ENCODE peak calls at places on chromosomes 12 and 14, in ten cellular contexts. One of them, this sample, is unnamed.
A peak's percentile ranks its signal among the peaks of the same experiment; 100 is the strongest.

GRCh38 chr12:105567061-105567460 is 236.6 kb downstream of the C12orf75 start:
- DNase-seq in adrenal gland: no peak
- DNase-seq in BJ: no peak
- DNase-seq in AG10803: no peak
- DNase-seq in fibroblast of pulmonary artery: no peak
- DNase-seq in CD8-positive, alpha-beta T cell: no peak
- DNase-seq in nephron progenitor cell: no peak
- DNase-seq in Panc1: no peak
- DNase-seq in testis: no peak
- DNase-seq in left lung: no peak
- DNase-seq in this sample: no peak

GRCh38 chr12:64757778-64758177 is 1.4 kb downstream of the GNS start:
- DNase-seq in adrenal gland: peak; percentile 21
- DNase-seq in BJ: no peak
- DNase-seq in AG10803: no peak
- DNase-seq in fibroblast of pulmonary artery: no peak
- DNase-seq in CD8-positive, alpha-beta T cell: no peak
- DNase-seq in nephron progenitor cell: no peak
- DNase-seq in Panc1: no peak
- DNase-seq in testis: no peak
- DNase-seq in left lung: no peak
- DNase-seq in this sample: no peak

GRCh38 chr14:70281938-70282337 is 77.5 kb downstream of the COX16 start:
- DNase-seq in adrenal gland: no peak
- DNase-seq in BJ: no peak
- DNase-seq in AG10803: no peak
- DNase-seq in fibroblast of pulmonary artery: no peak
- DNase-seq in CD8-positive, alpha-beta T cell: no peak
- DNase-seq in nephron progenitor cell: no peak
- DNase-seq in Panc1: no peak
- DNase-seq in testis: no peak
- DNase-seq in left lung: no peak
- DNase-seq in this sample: no peak

GRCh38 chr12:72057330-72057911 is 118.8 kb downstream of the TPH2 start:
- DNase-seq in adrenal gland: no peak
- DNase-seq in BJ: peak; percentile 1
- DNase-seq in AG10803: no peak
- DNase-seq in fibroblast of pulmonary artery: peak; percentile 13
- DNase-seq in CD8-positive, alpha-beta T cell: no peak
- DNase-seq in nephron progenitor cell: no peak
- DNase-seq in Panc1: no peak
- DNase-seq in testis: peak; percentile 31
- DNase-seq in left lung: no peak
- DNase-seq in this sample: no peak

GRCh38 chr12:54338682-54339296 is 13.9 kb downstream of the COPZ1 start:
- DNase-seq in adrenal gland: no peak
- DNase-seq in BJ: no peak
- DNase-seq in AG10803: peak; percentile 73
- DNase-seq in fibroblast of pulmonary artery: peak; percentile 62
- DNase-seq in CD8-positive, alpha-beta T cell: no peak
- DNase-seq in nephron progenitor cell: no peak
- DNase-seq in Panc1: no peak
- DNase-seq in testis: no peak
- DNase-seq in left lung: no peak
- DNase-seq in this sample: no peak

GRCh38 chr12:89833337-89834252 is 125.0 kb upstream of the ATP2B1 start:
- DNase-seq in adrenal gland: no peak
- DNase-seq in BJ: peak; percentile 19
- DNase-seq in AG10803: peak; percentile 83
- DNase-seq in fibroblast of pulmonary artery: no peak
- DNase-seq in CD8-positive, alpha-beta T cell: no peak
- DNase-seq in nephron progenitor cell: no peak
- DNase-seq in Panc1: no peak
- DNase-seq in testis: no peak
- DNase-seq in left lung: no peak
- DNase-seq in this sample: no peak

GRCh38 chr12:47419500-47419899 is 286.3 kb downstream of the RPAP3 start:
- DNase-seq in adrenal gland: no peak
- DNase-seq in BJ: no peak
- DNase-seq in AG10803: peak; percentile 26
- DNase-seq in fibroblast of pulmonary artery: no peak
- DNase-seq in CD8-positive, alpha-beta T cell: no peak
- DNase-seq in nephron progenitor cell: no peak
- DNase-seq in Panc1: no peak
- DNase-seq in testis: no peak
- DNase-seq in left lung: no peak
- DNase-seq in this sample: no peak

GRCh38 chr12:99009654-99010296 is 364.7 kb downstream of the APAF1 start:
- DNase-seq in adrenal gland: no peak
- DNase-seq in BJ: no peak
- DNase-seq in AG10803: no peak
- DNase-seq in fibroblast of pulmonary artery: peak; percentile 6
- DNase-seq in CD8-positive, alpha-beta T cell: no peak
- DNase-seq in nephron progenitor cell: no peak
- DNase-seq in Panc1: no peak
- DNase-seq in testis: no peak
- DNase-seq in left lung: no peak
- DNase-seq in this sample: no peak

GRCh38 chr14:103460415-103460814 is 62.2 kb downstream of the CKB start:
- DNase-seq in adrenal gland: no peak
- DNase-seq in BJ: no peak
- DNase-seq in AG10803: no peak
- DNase-seq in fibroblast of pulmonary artery: no peak
- DNase-seq in CD8-positive, alpha-beta T cell: no peak
- DNase-seq in nephron progenitor cell: no peak
- DNase-seq in Panc1: no peak
- DNase-seq in testis: no peak
- DNase-seq in left lung: no peak
- DNase-seq in this sample: no peak

GRCh38 chr14:31070431-31070830 is 44.3 kb upstream of the STRN3 start:
- DNase-seq in adrenal gland: no peak
- DNase-seq in BJ: peak; percentile 85
- DNase-seq in AG10803: peak; percentile 98
- DNase-seq in fibroblast of pulmonary artery: peak; percentile 94
- DNase-seq in CD8-positive, alpha-beta T cell: no peak
- DNase-seq in nephron progenitor cell: no peak
- DNase-seq in Panc1: no peak
- DNase-seq in testis: no peak
- DNase-seq in left lung: no peak
- DNase-seq in this sample: no peak

GRCh38 chr12:47808574-47809380 is 10.9 kb downstream of the HDAC7 start:
- DNase-seq in adrenal gland: no peak
- DNase-seq in BJ: no peak
- DNase-seq in AG10803: no peak
- DNase-seq in fibroblast of pulmonary artery: no peak
- DNase-seq in CD8-positive, alpha-beta T cell: peak; percentile 40
- DNase-seq in nephron progenitor cell: no peak
- DNase-seq in Panc1: no peak
- DNase-seq in testis: no peak
- DNase-seq in left lung: peak; percentile 58
- DNase-seq in this sample: no peak

GRCh38 chr12:95117178-95117599 is 43.8 kb upstream of the NR2C1 start:
- DNase-seq in adrenal gland: peak; percentile 83
- DNase-seq in BJ: no peak
- DNase-seq in AG10803: peak; percentile 78
- DNase-seq in fibroblast of pulmonary artery: peak; percentile 85
- DNase-seq in CD8-positive, alpha-beta T cell: peak; percentile 34
- DNase-seq in nephron progenitor cell: peak; percentile 51
- DNase-seq in Panc1: no peak
- DNase-seq in testis: peak; percentile 87
- DNase-seq in left lung: peak; percentile 51
- DNase-seq in this sample: no peak

GRCh38 chr14:85731198-85731597 is 201.3 kb downstream of the FLRT2 start:
- DNase-seq in adrenal gland: peak; percentile 1
- DNase-seq in BJ: peak; percentile 23
- DNase-seq in AG10803: peak; percentile 84
- DNase-seq in fibroblast of pulmonary artery: peak; percentile 62
- DNase-seq in CD8-positive, alpha-beta T cell: no peak
- DNase-seq in nephron progenitor cell: no peak
- DNase-seq in Panc1: no peak
- DNase-seq in testis: no peak
- DNase-seq in left lung: peak; percentile 48
- DNase-seq in this sample: no peak

GRCh38 chr12:26461799-26462198 is 266.4 kb downstream of the SSPN start:
- DNase-seq in adrenal gland: no peak
- DNase-seq in BJ: no peak
- DNase-seq in AG10803: no peak
- DNase-seq in fibroblast of pulmonary artery: no peak
- DNase-seq in CD8-positive, alpha-beta T cell: no peak
- DNase-seq in nephron progenitor cell: no peak
- DNase-seq in Panc1: no peak
- DNase-seq in testis: no peak
- DNase-seq in left lung: no peak
- DNase-seq in this sample: no peak

GRCh38 chr12:9687228-9687627 is 17.7 kb downstream of the CLEC2D start:
- DNase-seq in adrenal gland: no peak
- DNase-seq in BJ: no peak
- DNase-seq in AG10803: no peak
- DNase-seq in fibroblast of pulmonary artery: no peak
- DNase-seq in CD8-positive, alpha-beta T cell: no peak
- DNase-seq in nephron progenitor cell: no peak
- DNase-seq in Panc1: no peak
- DNase-seq in testis: no peak
- DNase-seq in left lung: no peak
- DNase-seq in this sample: no peak

GRCh38 chr12:6700646-6701051 is at the start of gene PIANP:
- DNase-seq in adrenal gland: peak; percentile 42
- DNase-seq in BJ: no peak
- DNase-seq in AG10803: peak; percentile 16
- DNase-seq in fibroblast of pulmonary artery: no peak
- DNase-seq in CD8-positive, alpha-beta T cell: peak; percentile 34
- DNase-seq in nephron progenitor cell: peak; percentile 84
- DNase-seq in Panc1: no peak
- DNase-seq in testis: peak; percentile 48
- DNase-seq in left lung: no peak
- DNase-seq in this sample: peak; percentile 52

GRCh38 chr12:93365616-93366015 is 12.1 kb upstream of the NUDT4 start:
- DNase-seq in adrenal gland: no peak
- DNase-seq in BJ: no peak
- DNase-seq in AG10803: no peak
- DNase-seq in fibroblast of pulmonary artery: peak; percentile 27
- DNase-seq in CD8-positive, alpha-beta T cell: no peak
- DNase-seq in nephron progenitor cell: no peak
- DNase-seq in Panc1: no peak
- DNase-seq in testis: no peak
- DNase-seq in left lung: no peak
- DNase-seq in this sample: no peak
- TF ChIP-seq CTCF in adrenal gland: no peak
- TF ChIP-seq CTCF in BJ: no peak
- TF ChIP-seq CTCF in AG10803: no peak
- TF ChIP-seq CTCF in fibroblast of pulmonary artery: no peak
- TF ChIP-seq CTCF in CD8-positive, alpha-beta T cell: no peak
- TF ChIP-seq CTCF in nephron progenitor cell: no peak
- TF ChIP-seq CTCF in Panc1: no peak
- TF ChIP-seq CTCF in testis: no peak
- TF ChIP-seq CTCF in left lung: no peak
- TF ChIP-seq CTCF in this sample: no peak

DNA sequence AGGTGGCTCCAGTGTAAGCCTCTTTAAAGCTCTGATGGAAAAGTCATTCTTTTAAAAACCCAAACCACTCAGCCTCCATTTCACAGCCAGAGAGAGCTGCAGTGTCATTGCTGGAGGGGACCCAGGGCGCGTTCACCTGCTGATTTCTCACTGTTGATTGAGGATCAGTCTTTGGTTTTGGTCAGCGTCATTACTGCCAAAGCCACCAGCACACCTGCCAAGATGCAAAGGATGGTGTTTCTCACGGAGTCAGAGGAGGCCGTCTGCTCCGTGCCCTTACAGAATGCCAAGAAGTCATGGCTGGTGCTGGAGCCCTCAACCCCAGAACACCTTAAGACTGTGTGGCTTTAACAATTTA is 32.8 kb upstream of the BATF start:
- DNase-seq in adrenal gland: no peak
- DNase-seq in BJ: no peak
- DNase-seq in AG10803: no peak
- DNase-seq in fibroblast of pulmonary artery: no peak
- DNase-seq in CD8-positive, alpha-beta T cell: no peak
- DNase-seq in nephron progenitor cell: no peak
- DNase-seq in Panc1: no peak
- DNase-seq in testis: no peak
- DNase-seq in left lung: no peak
- DNase-seq in this sample: no peak
- TF ChIP-seq CTCF in adrenal gland: no peak
- TF ChIP-seq CTCF in BJ: no peak
- TF ChIP-seq CTCF in AG10803: no peak
- TF ChIP-seq CTCF in fibroblast of pulmonary artery: no peak
- TF ChIP-seq CTCF in CD8-positive, alpha-beta T cell: no peak
- TF ChIP-seq CTCF in nephron progenitor cell: no peak
- TF ChIP-seq CTCF in Panc1: no peak
- TF ChIP-seq CTCF in testis: no peak
- TF ChIP-seq CTCF in left lung: no peak
- TF ChIP-seq CTCF in this sample: no peak

DNA sequence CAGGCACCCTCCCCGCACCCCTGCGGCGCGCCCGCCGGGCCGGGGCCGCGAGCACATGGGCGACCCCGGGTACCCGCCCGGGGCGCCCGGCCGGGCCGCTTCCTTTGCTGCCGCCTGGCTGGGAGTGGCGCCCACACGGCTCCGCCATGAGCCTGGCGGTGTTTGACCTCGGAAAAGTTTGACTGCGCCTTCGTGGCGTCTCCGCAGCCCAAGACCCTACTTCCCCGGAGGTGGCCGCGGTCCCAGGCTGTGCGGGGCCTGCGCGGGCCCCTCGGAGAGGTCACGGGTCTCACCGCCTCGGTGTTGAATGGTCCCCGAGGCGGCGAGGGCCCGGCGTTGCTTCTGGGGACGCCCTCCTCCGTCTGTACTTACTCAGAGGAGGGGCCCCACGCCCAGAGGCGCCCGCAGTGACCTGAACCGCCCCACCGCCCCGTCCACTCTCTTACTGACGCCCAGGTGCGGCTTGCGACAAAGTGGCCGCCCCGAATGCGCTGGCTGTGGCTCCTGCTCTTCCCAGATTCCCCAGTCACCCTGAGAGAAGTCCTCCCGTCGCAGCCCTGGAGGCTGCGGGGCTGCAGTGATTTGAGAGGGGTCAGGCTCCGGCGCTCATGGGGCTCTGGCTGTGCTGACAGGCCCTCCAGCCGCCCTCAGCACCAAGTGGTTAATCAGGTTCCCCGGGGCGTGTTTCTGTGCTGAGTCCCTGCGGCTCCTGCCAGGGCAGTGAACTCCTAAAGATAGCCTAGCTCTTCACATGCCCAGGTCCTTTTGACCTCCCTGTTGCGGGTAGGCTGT is 5.8 kb downstream of the KMT5A start:
- DNase-seq in adrenal gland: peak; percentile 65
- DNase-seq in BJ: no peak
- DNase-seq in AG10803: no peak
- DNase-seq in fibroblast of pulmonary artery: no peak
- DNase-seq in CD8-positive, alpha-beta T cell: peak; percentile 13
- DNase-seq in nephron progenitor cell: peak; percentile 54
- DNase-seq in Panc1: no peak
- DNase-seq in testis: peak; percentile 57
- DNase-seq in left lung: peak; percentile 76
- DNase-seq in this sample: peak; percentile 48
- TF ChIP-seq CTCF in adrenal gland: no peak
- TF ChIP-seq CTCF in BJ: no peak
- TF ChIP-seq CTCF in AG10803: no peak
- TF ChIP-seq CTCF in fibroblast of pulmonary artery: no peak
- TF ChIP-seq CTCF in CD8-positive, alpha-beta T cell: no peak
- TF ChIP-seq CTCF in nephron progenitor cell: no peak
- TF ChIP-seq CTCF in Panc1: no peak
- TF ChIP-seq CTCF in testis: no peak
- TF ChIP-seq CTCF in left lung: no peak
- TF ChIP-seq CTCF in this sample: no peak

GRCh38 chr12:15011162-15011561 is 38.3 kb downstream of the PDE6H start:
- DNase-seq in adrenal gland: no peak
- DNase-seq in BJ: no peak
- DNase-seq in AG10803: no peak
- DNase-seq in fibroblast of pulmonary artery: no peak
- DNase-seq in CD8-positive, alpha-beta T cell: no peak
- DNase-seq in nephron progenitor cell: no peak
- DNase-seq in Panc1: no peak
- DNase-seq in testis: no peak
- DNase-seq in left lung: no peak
- DNase-seq in this sample: no peak
- TF ChIP-seq CTCF in adrenal gland: no peak
- TF ChIP-seq CTCF in BJ: peak; percentile 8
- TF ChIP-seq CTCF in AG10803: peak; percentile 20
- TF ChIP-seq CTCF in fibroblast of pulmonary artery: peak; percentile 25
- TF ChIP-seq CTCF in CD8-positive, alpha-beta T cell: no peak
- TF ChIP-seq CTCF in nephron progenitor cell: no peak
- TF ChIP-seq CTCF in Panc1: peak; percentile 22
- TF ChIP-seq CTCF in testis: no peak
- TF ChIP-seq CTCF in left lung: no peak
- TF ChIP-seq CTCF in this sample: no peak